ENCODE peak calls at places on chromosomes 4 and X, in four cellular contexts. One of them, this sample, is unnamed.

GRCh38 chrX:26649534-26649933 is 433.6 kb downstream of the MAGEB5 start:
- DNase-seq in esophagus squamous epithelium: no peak
- DNase-seq in A549: peak
- DNase-seq in tibial nerve: no peak
- DNase-seq in this sample: no peak

GRCh38 chr4:189129044-189129443 is 811.6 kb upstream of the FRG1 start:
- DNase-seq in esophagus squamous epithelium: no peak
- DNase-seq in A549: no peak
- DNase-seq in tibial nerve: no peak
- DNase-seq in this sample: no peak

GRCh38 chr4:48813984-48814383 is 16.9 kb upstream of the OCIAD1 start:
- DNase-seq in esophagus squamous epithelium: no peak
- DNase-seq in A549: no peak
- DNase-seq in tibial nerve: no peak
- DNase-seq in this sample: no peak

GRCh38 chr4:88005086-88005485 is 2.3 kb upstream of the PKD2 start:
- DNase-seq in esophagus squamous epithelium: no peak
- DNase-seq in A549: no peak
- DNase-seq in tibial nerve: peak
- DNase-seq in this sample: no peak

GRCh38 chr4:6541789-6542188 is 33.2 kb upstream of the MAN2B2 start:
- DNase-seq in esophagus squamous epithelium: no peak
- DNase-seq in A549: no peak
- DNase-seq in tibial nerve: no peak
- DNase-seq in this sample: no peak

GRCh38 chr4:90443231-90443630 is 316.0 kb downstream of the CCSER1 start:
- DNase-seq in esophagus squamous epithelium: no peak
- DNase-seq in A549: no peak
- DNase-seq in tibial nerve: no peak
- DNase-seq in this sample: no peak

GRCh38 chr4:25162566-25162965 is 2.3 kb upstream of the SEPSECS start:
- DNase-seq in esophagus squamous epithelium: no peak
- DNase-seq in A549: no peak
- DNase-seq in tibial nerve: no peak
- DNase-seq in this sample: no peak

GRCh38 chr4:23856630-23857029 is 33.2 kb downstream of the PPARGC1A start:
- DNase-seq in esophagus squamous epithelium: no peak
- DNase-seq in A549: no peak
- DNase-seq in tibial nerve: no peak
- DNase-seq in this sample: no peak

GRCh38 chr4:130077275-130077674 is 981.3 kb downstream of the C4orf33 start:
- DNase-seq in esophagus squamous epithelium: no peak
- DNase-seq in A549: no peak
- DNase-seq in tibial nerve: no peak
- DNase-seq in this sample: no peak

GRCh38 chr4:106681381-106681921 is 312.9 kb upstream of the GIMD1 start:
- DNase-seq in esophagus squamous epithelium: no peak
- DNase-seq in A549: no peak
- DNase-seq in tibial nerve: no peak
- DNase-seq in this sample: no peak

GRCh38 chrX:40100141-40100536 is 2.4 kb upstream of the BCOR start:
- DNase-seq in esophagus squamous epithelium: no peak
- DNase-seq in A549: no peak
- DNase-seq in tibial nerve: no peak
- DNase-seq in this sample: no peak
- H3K4me3 ChIP-seq in esophagus squamous epithelium: no peak
- H3K4me3 ChIP-seq in A549: no peak
- H3K4me3 ChIP-seq in tibial nerve: no peak
- H3K4me3 ChIP-seq in this sample: peak

GRCh38 chr4:10684631-10685030 is at the start of gene CLNK:
- DNase-seq in esophagus squamous epithelium: no peak
- DNase-seq in A549: no peak
- DNase-seq in tibial nerve: no peak
- DNase-seq in this sample: no peak

GRCh38 chr4:10687526-10687925 is 3.0 kb upstream of the CLNK start:
- DNase-seq in esophagus squamous epithelium: no peak
- DNase-seq in A549: no peak
- DNase-seq in tibial nerve: no peak
- DNase-seq in this sample: no peak

GRCh38 chr4:10690185-10690907 is 5.8 kb upstream of the CLNK start:
- DNase-seq in esophagus squamous epithelium: no peak
- DNase-seq in A549: no peak
- DNase-seq in tibial nerve: no peak
- DNase-seq in this sample: no peak

GRCh38 chr4:10688827-10689226 is 4.3 kb upstream of the CLNK start:
- DNase-seq in esophagus squamous epithelium: no peak
- DNase-seq in A549: no peak
- DNase-seq in tibial nerve: no peak
- DNase-seq in this sample: no peak

DNA sequence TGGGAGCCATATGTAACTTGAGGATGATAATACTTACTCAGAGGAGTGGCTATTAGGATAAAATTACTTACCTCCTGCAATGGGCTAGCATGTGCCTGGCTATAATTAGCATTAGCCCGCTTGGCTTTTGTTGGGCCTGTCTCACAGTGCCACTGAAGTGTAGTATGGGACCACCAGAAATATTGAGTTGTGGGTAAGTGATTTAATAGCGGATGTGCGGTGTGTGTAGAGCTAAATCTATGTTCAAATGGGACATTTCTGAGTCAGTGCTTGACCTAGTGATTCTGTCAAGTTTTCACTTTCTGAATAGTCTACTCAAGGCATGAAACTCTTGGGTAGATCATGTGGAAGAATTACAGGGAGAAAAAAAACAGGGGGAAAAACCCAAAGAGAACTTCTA is 3.5 kb upstream of the CLNK start:
- DNase-seq in esophagus squamous epithelium: no peak
- DNase-seq in A549: no peak
- DNase-seq in tibial nerve: no peak
- DNase-seq in this sample: no peak
- H3K4me3 ChIP-seq in esophagus squamous epithelium: no peak
- H3K4me3 ChIP-seq in A549: no peak
- H3K4me3 ChIP-seq in tibial nerve: no peak
- H3K4me3 ChIP-seq in this sample: no peak

GRCh38 chr4:11426716-11427115 is 2.0 kb downstream of the HS3ST1 start:
- DNase-seq in esophagus squamous epithelium: no peak
- DNase-seq in A549: no peak
- DNase-seq in tibial nerve: no peak
- DNase-seq in this sample: no peak
- H3K4me3 ChIP-seq in esophagus squamous epithelium: peak
- H3K4me3 ChIP-seq in A549: no peak
- H3K4me3 ChIP-seq in tibial nerve: peak
- H3K4me3 ChIP-seq in this sample: peak

GRCh38 chrX:21193196-21193595 is 181.0 kb upstream of the CNKSR2 start:
- DNase-seq in esophagus squamous epithelium: no peak
- DNase-seq in A549: no peak
- DNase-seq in tibial nerve: no peak
- DNase-seq in this sample: no peak

GRCh38 chrX:21194526-21194925 is 179.7 kb upstream of the CNKSR2 start:
- DNase-seq in esophagus squamous epithelium: no peak
- DNase-seq in A549: no peak
- DNase-seq in tibial nerve: no peak
- DNase-seq in this sample: no peak
- H3K4me3 ChIP-seq in esophagus squamous epithelium: no peak
- H3K4me3 ChIP-seq in A549: no peak
- H3K4me3 ChIP-seq in tibial nerve: no peak
- H3K4me3 ChIP-seq in this sample: no peak

This sample was measured in breast epithelium.